ENCODE peak calls at places on chromosomes 4 and X, in four cellular contexts. One of them, this sample, is unnamed.

GRCh38 chrX:123854329-123854728 is 5.5 kb upstream of the XIAP start:
- DNase-seq in HepG2: no peak
- DNase-seq in K562: no peak
- DNase-seq in HCT116: no peak
- DNase-seq in this sample: no peak

GRCh38 chr4:115292320-115293092 is 179.1 kb upstream of the NDST4 start:
- DNase-seq in HepG2: no peak
- DNase-seq in K562: no peak
- DNase-seq in HCT116: no peak
- DNase-seq in this sample: no peak

GRCh38 chrX:11239230-11239629 is 54.0 kb upstream of the AMELX start:
- DNase-seq in HepG2: peak
- DNase-seq in K562: no peak
- DNase-seq in HCT116: no peak
- DNase-seq in this sample: no peak

GRCh38 chrX:1537031-1537715 is at the start of gene P2RY8:
- DNase-seq in HepG2: peak
- DNase-seq in K562: no peak
- DNase-seq in HCT116: no peak
- DNase-seq in this sample: no peak

GRCh38 chr4:104015680-104016079 is 295.9 kb upstream of the TACR3 start:
- DNase-seq in HepG2: peak
- DNase-seq in K562: no peak
- DNase-seq in HCT116: peak
- DNase-seq in this sample: no peak

GRCh38 chrX:139213241-139213709 is 317.3 kb upstream of the F9 start:
- DNase-seq in HepG2: peak
- DNase-seq in K562: peak
- DNase-seq in HCT116: no peak
- DNase-seq in this sample: no peak

GRCh38 chr4:99945718-99946345 is 586 bp downstream of the DNAJB14 start:
- DNase-seq in HepG2: peak
- DNase-seq in K562: peak
- DNase-seq in HCT116: no peak
- DNase-seq in this sample: no peak

GRCh38 chr4:57233391-57233790 is 123.2 kb upstream of the IGFBP7 start:
- DNase-seq in HepG2: no peak
- DNase-seq in K562: no peak
- DNase-seq in HCT116: no peak
- DNase-seq in this sample: no peak

GRCh38 chrX:138858438-138858837 is 146.9 kb upstream of the FGF13 start:
- DNase-seq in HepG2: no peak
- DNase-seq in K562: peak
- DNase-seq in HCT116: no peak
- DNase-seq in this sample: no peak

GRCh38 chrX:51459125-51459524 is 37.3 kb downstream of the NUDT11 start:
- DNase-seq in HepG2: peak
- DNase-seq in K562: no peak
- DNase-seq in HCT116: peak
- DNase-seq in this sample: no peak

GRCh38 chr4:77196866-77197265 is 39.9 kb downstream of the CCNG2 start:
- DNase-seq in HepG2: no peak
- DNase-seq in K562: no peak
- DNase-seq in HCT116: no peak
- DNase-seq in this sample: no peak

GRCh38 chr4:73891739-73892405 is 22.7 kb downstream of the CXCL1 start:
- DNase-seq in HepG2: no peak
- DNase-seq in K562: no peak
- DNase-seq in HCT116: no peak
- DNase-seq in this sample: no peak

GRCh38 chr4:106325800-106326199 is 9.4 kb downstream of the AIMP1 start:
- DNase-seq in HepG2: no peak
- DNase-seq in K562: no peak
- DNase-seq in HCT116: no peak
- DNase-seq in this sample: no peak

GRCh38 chrX:7198499-7198898 is 50.5 kb upstream of the PUDP start:
- DNase-seq in HepG2: no peak
- DNase-seq in K562: no peak
- DNase-seq in HCT116: no peak
- DNase-seq in this sample: no peak

GRCh38 chr4:156495109-156495508 is 476.5 kb downstream of the PDGFC start:
- DNase-seq in HepG2: no peak
- DNase-seq in K562: no peak
- DNase-seq in HCT116: no peak
- DNase-seq in this sample: no peak

GRCh38 chr4:159374749-159375535 is 272.1 kb downstream of the RAPGEF2 start:
- DNase-seq in HepG2: no peak
- DNase-seq in K562: no peak
- DNase-seq in HCT116: no peak
- DNase-seq in this sample: no peak

GRCh38 chrX:1763294-1763693 is 148.4 kb downstream of the ASMT start:
- DNase-seq in HepG2: no peak
- DNase-seq in K562: no peak
- DNase-seq in HCT116: no peak
- DNase-seq in this sample: no peak

GRCh38 chr4:1201851-1202525 is 29.6 kb upstream of the SPON2 start:
- DNase-seq in HepG2: no peak
- DNase-seq in K562: no peak
- DNase-seq in HCT116: no peak
- DNase-seq in this sample: no peak
- TF ChIP-seq SIN3A in HepG2: no peak
- TF ChIP-seq SIN3A in K562: no peak
- TF ChIP-seq SIN3A in HCT116: no peak
- TF ChIP-seq SIN3A in this sample: no peak

DNA sequence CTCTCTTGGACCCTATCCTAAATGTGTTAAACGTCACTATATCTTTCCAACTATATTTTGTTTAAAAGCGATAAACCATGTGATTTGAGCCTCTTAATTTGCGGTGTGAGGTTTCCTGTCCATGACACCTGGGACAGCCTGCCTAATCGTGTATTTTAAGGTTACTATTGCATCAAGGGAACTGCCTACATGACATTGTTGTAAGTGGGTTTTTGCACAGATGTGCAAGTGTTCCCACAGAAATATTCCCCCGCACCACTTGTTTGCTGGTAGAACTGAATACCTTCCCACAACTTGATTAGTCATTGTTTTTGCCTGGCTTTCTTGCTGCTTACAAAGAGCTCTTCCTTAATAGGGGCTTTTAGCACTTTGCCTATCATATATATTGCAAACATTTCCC is 5.1 kb upstream of the FAM184B start:
- DNase-seq in HepG2: no peak
- DNase-seq in K562: no peak
- DNase-seq in HCT116: no peak
- DNase-seq in this sample: no peak
- TF ChIP-seq TCF7L2 in HepG2: no peak
- TF ChIP-seq TCF7L2 in K562: no peak
- TF ChIP-seq TCF7L2 in HCT116: no peak
- TF ChIP-seq TCF7L2 in this sample: no peak

DNA sequence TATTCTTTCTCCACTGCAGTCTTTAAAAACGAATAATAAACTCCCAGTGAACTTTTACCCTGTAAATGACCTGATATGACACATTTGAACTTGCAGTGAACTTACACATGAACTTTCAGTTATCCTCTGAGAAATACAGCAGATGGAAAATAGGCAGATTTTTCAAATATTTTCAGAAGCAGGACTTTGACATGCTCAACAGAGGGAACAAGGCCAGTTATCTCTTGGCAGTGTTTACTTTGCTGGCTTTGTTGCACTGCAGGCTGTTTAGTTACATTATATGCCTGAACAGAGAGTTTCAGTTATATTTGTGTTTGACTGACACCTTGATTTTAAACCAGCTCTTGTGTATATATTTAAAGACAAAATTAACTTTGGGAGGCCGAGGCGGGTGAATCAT is 47.6 kb upstream of the FGG start:
- DNase-seq in HepG2: peak
- DNase-seq in K562: no peak
- DNase-seq in HCT116: no peak
- DNase-seq in this sample: no peak
- TF ChIP-seq REST in HepG2: no peak
- TF ChIP-seq REST in K562: no peak
- TF ChIP-seq REST in HCT116: no peak
- TF ChIP-seq REST in this sample: no peak

DNA sequence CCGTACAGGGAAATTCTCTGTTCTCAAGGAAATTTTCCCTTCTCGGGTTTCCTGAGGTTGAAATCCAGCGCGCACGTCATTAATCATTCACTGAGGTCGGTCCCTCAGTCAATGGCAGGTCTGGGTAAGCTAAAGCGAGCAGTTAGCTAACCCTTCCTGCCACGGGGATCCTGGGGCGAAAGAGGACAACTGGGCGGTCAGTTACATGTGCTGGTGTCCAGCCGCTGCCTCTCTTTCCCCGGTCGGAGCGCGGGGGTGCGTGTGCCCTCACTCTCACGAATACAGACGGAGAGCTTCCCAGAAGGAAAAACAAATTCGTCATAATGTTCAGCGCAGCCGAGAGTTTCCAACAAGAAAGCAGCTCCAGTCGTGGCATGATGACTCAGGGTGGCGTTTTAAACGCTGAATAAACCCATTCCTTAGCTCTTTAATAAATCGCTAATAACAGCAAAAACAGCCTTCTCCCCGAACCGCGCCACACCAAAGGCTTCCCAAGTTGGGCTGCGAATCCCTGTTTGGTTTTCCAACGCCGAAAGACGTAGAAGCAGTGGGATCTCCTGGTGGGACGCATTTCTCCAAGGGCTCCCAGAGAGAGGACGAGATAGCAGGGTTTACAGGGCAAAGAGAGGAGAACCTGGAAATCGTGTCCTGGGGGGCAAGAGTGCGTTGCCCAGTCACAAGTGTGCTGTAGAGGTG is 745 bp upstream of the FGF5 start:
- DNase-seq in HepG2: no peak
- DNase-seq in K562: peak
- DNase-seq in HCT116: no peak
- DNase-seq in this sample: no peak
- TF ChIP-seq SIN3A in HepG2: no peak
- TF ChIP-seq SIN3A in K562: no peak
- TF ChIP-seq SIN3A in HCT116: no peak
- TF ChIP-seq SIN3A in this sample: no peak

GRCh38 chr4:168398589-168398988 is 80.0 kb upstream of the DDX60 start:
- DNase-seq in HepG2: no peak
- DNase-seq in K562: no peak
- DNase-seq in HCT116: peak
- DNase-seq in this sample: no peak

GRCh38 chr4:168398188-168398587 is 79.6 kb upstream of the DDX60 start:
- DNase-seq in HepG2: no peak
- DNase-seq in K562: no peak
- DNase-seq in HCT116: no peak
- DNase-seq in this sample: no peak

GRCh38 chr4:168390041-168390440 is 71.5 kb upstream of the DDX60 start:
- DNase-seq in HepG2: no peak
- DNase-seq in K562: no peak
- DNase-seq in HCT116: no peak
- DNase-seq in this sample: no peak

GRCh38 chr4:168397611-168398169 is 79.1 kb upstream of the DDX60 start:
- DNase-seq in HepG2: no peak
- DNase-seq in K562: no peak
- DNase-seq in HCT116: no peak
- DNase-seq in this sample: no peak

GRCh38 chr4:168394556-168394955 is 76.0 kb upstream of the DDX60 start:
- DNase-seq in HepG2: no peak
- DNase-seq in K562: no peak
- DNase-seq in HCT116: no peak
- DNase-seq in this sample: no peak
- TF ChIP-seq TCF7L2 in HepG2: no peak
- TF ChIP-seq TCF7L2 in K562: no peak
- TF ChIP-seq TCF7L2 in HCT116: no peak
- TF ChIP-seq TCF7L2 in this sample: no peak

DNA sequence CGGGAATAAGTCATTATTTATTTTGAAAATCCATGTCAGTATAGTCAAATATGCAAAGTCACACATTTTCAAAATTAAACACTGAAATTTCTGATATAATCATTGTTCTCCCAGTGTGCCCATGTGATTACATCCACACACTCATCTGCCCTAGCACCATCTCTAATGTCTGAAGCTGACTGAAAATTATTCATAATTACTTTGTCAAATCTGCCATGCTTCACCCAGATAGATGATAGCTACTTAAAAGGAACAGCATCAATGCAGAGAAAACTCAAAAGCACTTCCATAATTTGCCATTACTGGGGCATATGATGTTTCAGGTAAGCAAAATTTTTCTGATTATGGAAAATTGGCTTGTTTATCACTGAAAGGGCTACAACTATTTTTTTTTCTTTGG is 1433.3 kb upstream of the IGFBP7 start:
- DNase-seq in HepG2: no peak
- DNase-seq in K562: no peak
- DNase-seq in HCT116: no peak
- DNase-seq in this sample: no peak
- TF ChIP-seq REST in HepG2: no peak
- TF ChIP-seq REST in K562: no peak
- TF ChIP-seq REST in HCT116: no peak
- TF ChIP-seq REST in this sample: no peak

GRCh38 chrX:72604112-72604511 is 31.5 kb upstream of the HDAC8 start:
- DNase-seq in HepG2: no peak
- DNase-seq in K562: no peak
- DNase-seq in HCT116: no peak
- DNase-seq in this sample: no peak

GRCh38 chrX:72604705-72605104 is 32.1 kb upstream of the HDAC8 start:
- DNase-seq in HepG2: no peak
- DNase-seq in K562: no peak
- DNase-seq in HCT116: no peak
- DNase-seq in this sample: no peak

GRCh38 chrX:72609313-72609712 is 36.7 kb upstream of the HDAC8 start:
- DNase-seq in HepG2: peak
- DNase-seq in K562: peak
- DNase-seq in HCT116: no peak
- DNase-seq in this sample: no peak
- TF ChIP-seq SIN3A in HepG2: no peak
- TF ChIP-seq SIN3A in K562: no peak
- TF ChIP-seq SIN3A in HCT116: no peak
- TF ChIP-seq SIN3A in this sample: no peak

This sample was measured in Panc1.